ENCODE peak calls at places on chromosomes 5 and 9, in seven cellular contexts. V is right atrium auricular region, K is esophagus muscularis mucosa, F is HFF-Myc, X is fibroblast of villous mesenchyme, O is brain microvascular endothelial cell, W is fibroblast of pulmonary artery. T is an unnamed sample.

GRCh38 chr5:10488144-10488543 is 46.5 kb downstream of the ROPN1L start:
- DNase-seq in W (no peak), V (no peak), F (no peak), K (no peak), O (no peak), X (no peak), T (no peak)

GRCh38 chr5:170388240-170388639 is 927 bp downstream of the KCNMB1 start:
- DNase-seq in O (no peak), F (no peak), K (no peak), W (no peak), V (no peak), X (no peak), T (no peak)

GRCh38 chr5:180658774-180659564 is 9.6 kb upstream of the FLT4 start:
- DNase-seq in F (no peak), K (no peak), O (no peak), X (no peak), V (no peak), W (no peak), T (no peak)

GRCh38 chr5:122723606-122724352 is 51.1 kb upstream of the SNX2 start:
- DNase-seq in X (peak; percentile 44), W (peak; percentile 44), K (no peak), O (peak; percentile 55), V (no peak), F (peak; percentile 81), T (peak; percentile 92)

GRCh38 chr5:112929336-112930081 is 7.5 kb upstream of the REEP5 start:
- DNase-seq in X (no peak), W (no peak), V (no peak), F (no peak), K (peak; percentile 26), O (no peak), T (no peak)

GRCh38 chr5:68221488-68221887 is 5.9 kb downstream of the PIK3R1 start:
- DNase-seq in V (no peak), O (no peak), K (no peak), W (no peak), X (no peak), F (no peak), T (no peak)

GRCh38 chr5:31854625-31855526 is 215.9 kb downstream of the PDZD2 start:
- DNase-seq in X (peak; percentile 42), F (no peak), O (no peak), W (peak; percentile 30), K (no peak), V (peak; percentile 59), T (peak; percentile 7)

GRCh38 chr9:33157960-33158359 is 9.2 kb downstream of the B4GALT1 start:
- DNase-seq in F (no peak), O (no peak), V (peak; percentile 23), W (no peak), K (no peak), X (peak; percentile 25), T (no peak)

GRCh38 chr5:71757590-71758543 is 38.8 kb downstream of the CARTPT start:
- DNase-seq in V (no peak), X (peak; percentile 74), W (peak; percentile 83), K (no peak), F (peak; percentile 3), O (peak; percentile 74), T (peak; percentile 80)

GRCh38 chr5:96572864-96573512 is 89.2 kb upstream of the CAST start:
- DNase-seq in V (no peak), X (peak; percentile 91), W (peak; percentile 96), O (peak; percentile 96), K (no peak), F (peak; percentile 96), T (peak; percentile 80)

GRCh38 chr9:22237497-22238363 is 208.9 kb upstream of the DMRTA1 start:
- DNase-seq in X (peak; percentile 84), W (peak; percentile 83), K (no peak), F (peak; percentile 69), V (no peak), O (peak; percentile 92), T (peak; percentile 87)

GRCh38 chr5:97133106-97133505 is 9.3 kb downstream of the LIX1 start:
- DNase-seq in K (no peak), O (peak; percentile 26), X (no peak), V (no peak), W (peak; percentile 16), F (no peak), T (peak; percentile 8)

GRCh38 chr9:121786998-121787422 is 135.6 kb downstream of the DAB2IP start:
- DNase-seq in W (no peak), V (no peak), K (no peak), F (no peak), O (no peak), X (no peak), T (no peak)

GRCh38 chr9:4196376-4196775 is 103.5 kb downstream of the GLIS3 start:
- DNase-seq in K (no peak), V (no peak), X (no peak), W (no peak), O (peak; percentile 68), F (no peak), T (no peak)

GRCh38 chr9:87605676-87606075 is 108.0 kb downstream of the DAPK1 start:
- DNase-seq in F (no peak), V (no peak), W (no peak), X (no peak), O (no peak), K (no peak), T (no peak)

GRCh38 chr5:994821-995220 is 13.8 kb upstream of the NKD2 start:
- DNase-seq in O (no peak), V (peak; percentile 48), K (no peak), F (no peak), W (no peak), X (no peak), T (no peak)
- TF ChIP-seq CTCF in O (no peak), V (no peak), K (no peak), F (no peak), W (no peak), X (no peak), T (no peak)

GRCh38 chr9:118809160-118809625 is 560.0 kb downstream of the BRINP1 start:
- DNase-seq in K (no peak), X (no peak), F (no peak), O (no peak), W (no peak), V (no peak), T (no peak)
- H3K4me3 ChIP-seq in K (no peak overlapping the region), X (no peak overlapping the region), F (no peak overlapping the region), O (no peak overlapping the region), W (no peak overlapping the region), V (no peak overlapping the region), T (no peak overlapping the region)

GRCh38 chr9:93288341-93288740 is 104.4 kb downstream of the WNK2 start:
- DNase-seq in W (no peak), K (peak; percentile 90), X (no peak), F (no peak), O (no peak), V (peak; percentile 56), T (no peak)
- TF ChIP-seq CTCF in W (no peak), K (no peak), X (no peak), F (no peak), O (no peak), V (no peak), T (no peak)

DNA sequence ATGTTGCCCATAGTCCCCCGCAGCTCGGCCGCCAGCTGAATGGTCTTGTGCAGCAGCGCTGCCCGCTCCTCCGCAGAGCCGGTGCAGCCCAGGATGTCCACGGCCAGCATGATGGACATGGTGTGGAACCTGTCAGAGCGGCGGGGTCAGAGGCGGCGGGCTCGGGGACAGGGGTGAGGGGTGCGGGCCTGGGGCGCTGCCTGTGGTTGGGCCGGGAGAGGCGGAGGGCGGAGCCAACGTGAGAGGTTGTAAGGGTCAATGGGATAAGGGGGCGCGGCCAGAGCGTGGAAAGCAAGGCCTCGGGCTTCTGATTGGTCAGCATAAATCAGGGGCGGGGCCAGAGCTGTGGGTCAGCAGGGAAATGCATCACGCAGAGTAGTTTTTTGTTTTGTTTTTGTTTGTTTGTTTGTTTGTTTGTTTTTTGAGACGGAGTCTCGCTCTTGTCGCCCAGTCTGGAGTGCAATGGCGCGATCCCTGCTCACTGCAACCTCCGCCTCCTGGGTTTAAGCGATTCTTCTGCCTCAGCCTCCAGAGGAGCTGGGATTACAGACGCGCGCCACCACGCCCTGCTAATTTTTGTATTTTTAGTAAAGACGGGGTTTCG is 6.8 kb upstream of the TOR2A start:
- DNase-seq in V (no peak), W (no peak), F (no peak), O (no peak), K (no peak), X (no peak), T (no peak)
- H3K4me3 ChIP-seq in V (peak overlapping the region; percentile 34), W (no peak overlapping the region), F (peak overlapping the region; percentile 36), O (peak overlapping the region; percentile 53), K (peak overlapping the region; percentile 21), X (no peak overlapping the region), T (no peak overlapping the region)